ENCODE peak calls at places on chromosomes 16 and 17, in four cellular contexts. W is ELF-1, Q is suprapubic skin, H is cardiac fibroblast. J is an unnamed sample.

GRCh38 chr17:74923538-74924249 is 379 bp upstream of the OTOP2 start:
- DNase-seq in W (peak), Q (peak), H (peak), J (peak)

GRCh38 chr16:29254676-29255495 is 151.6 kb downstream of the NPIPB11 start:
- DNase-seq in W (no peak), Q (no peak), H (no peak), J (no peak)

GRCh38 chr17:33572615-33573014 is 279.5 kb upstream of the ASIC2 start:
- DNase-seq in W (peak), Q (no peak), H (no peak), J (peak)

GRCh38 chr17:30091166-30091670 is 25.4 kb upstream of the NSRP1 start:
- DNase-seq in W (no peak), Q (no peak), H (peak), J (peak)

GRCh38 chr17:39898088-39898487 is 20.3 kb downstream of the GSDMB start:
- DNase-seq in W (no peak), Q (no peak), H (no peak), J (no peak)

GRCh38 chr17:31394544-31394943 is 3.1 kb downstream of the RAB11FIP4 start:
- DNase-seq in W (peak), Q (no peak), H (peak), J (peak)

GRCh38 chr17:77002103-77003045 is 134.2 kb downstream of the MGAT5B start:
- DNase-seq in W (peak), Q (no peak), H (peak), J (peak)

GRCh38 chr17:64707077-64707591 is 45.0 kb upstream of the SMURF2 start:
- DNase-seq in W (peak), Q (peak), H (peak), J (peak)

GRCh38 chr17:15298176-15298575 is 33.0 kb upstream of the PMP22 start:
- DNase-seq in W (no peak), Q (no peak), H (peak), J (peak)

GRCh38 chr16:3490911-3491629 is 4.2 kb downstream of the C16orf90 start:
- DNase-seq in W (no peak), Q (no peak), H (no peak), J (no peak)

GRCh38 chr16:54697677-54698076 is 233.0 kb upstream of the IRX5 start:
- DNase-seq in W (no peak), Q (no peak), H (no peak), J (no peak)

GRCh38 chr17:80443498-80443897 is 28.5 kb downstream of the ENDOV start:
- DNase-seq in W (no peak), Q (no peak), H (no peak), J (no peak)

GRCh38 chr17:78532922-78533640 is 44.1 kb downstream of the DNAH17 start:
- DNase-seq in W (no peak), Q (no peak), H (peak), J (peak)

GRCh38 chr17:57970706-57971105 is 15.5 kb upstream of the CUEDC1 start:
- DNase-seq in W (no peak), Q (no peak), H (no peak), J (no peak)

GRCh38 chr17:18225121-18225561 is 294 bp upstream of the LLGL1 start:
- DNase-seq in W (peak), Q (peak), H (peak), J (peak)

GRCh38 chr16:48330133-48330846 is 54.9 kb downstream of the SIAH1 start:
- DNase-seq in W (no peak), Q (no peak), H (no peak), J (no peak)

GRCh38 chr17:38844261-38844757 is 9.2 kb downstream of the RPL23 start:
- DNase-seq in W (no peak), Q (no peak), H (peak), J (peak)

GRCh38 chr16:85259115-85259830 is 147.0 kb upstream of the CIBAR2 start:
- DNase-seq in W (no peak), Q (no peak), H (no peak), J (no peak)

GRCh38 chr16:4663756-4664465 is 29.5 kb upstream of the NUDT16L1 start:
- DNase-seq in W (no peak), Q (no peak), H (no peak), J (no peak)

GRCh38 chr17:14745541-14745940 is 444.7 kb downstream of the HS3ST3B1 start:
- DNase-seq in W (no peak), Q (no peak), H (peak), J (no peak)

GRCh38 chr16:57999971-58000705 is at the start of gene ZNF319:
- DNase-seq in W (no peak), Q (no peak), H (no peak), J (no peak)

GRCh38 chr16:5885521-5885920 is 787.9 kb upstream of the EEF2KMT start:
- DNase-seq in W (no peak), Q (no peak), H (no peak), J (peak)

GRCh38 chr16:11836653-11837244 is 14.6 kb downstream of the RSL1D1 start:
- DNase-seq in W (no peak), Q (peak), H (peak), J (peak)

J was measured in astrocyte of the hippocampus.